ENCODE peak calls at places on chromosome 18, in four cellular contexts. One of them, this sample, is unnamed.

GRCh38 chr18:38611036-38611964 is 1045.7 kb upstream of the CELF4 start:
- DNase-seq in endothelial cell of umbilical vein: no peak
- DNase-seq in endodermal cell: no peak
- DNase-seq in left lung: no peak
- DNase-seq in this sample: no peak

GRCh38 chr18:78021196-78021595 is 771.5 kb downstream of the GALR1 start:
- DNase-seq in endothelial cell of umbilical vein: no peak
- DNase-seq in endodermal cell: peak; percentile 65
- DNase-seq in left lung: no peak
- DNase-seq in this sample: no peak

GRCh38 chr18:7558769-7559168 is 8.3 kb upstream of the PTPRM start:
- DNase-seq in endothelial cell of umbilical vein: no peak
- DNase-seq in endodermal cell: no peak
- DNase-seq in left lung: no peak
- DNase-seq in this sample: no peak

GRCh38 chr18:57768557-57769326 is 34.4 kb downstream of the ATP8B1 start:
- DNase-seq in endothelial cell of umbilical vein: peak; percentile 82
- DNase-seq in endodermal cell: no peak
- DNase-seq in left lung: no peak
- DNase-seq in this sample: no peak

GRCh38 chr18:22838639-22839487 is 94.3 kb upstream of the RBBP8 start:
- DNase-seq in endothelial cell of umbilical vein: no peak
- DNase-seq in endodermal cell: peak; percentile 56
- DNase-seq in left lung: no peak
- DNase-seq in this sample: no peak

GRCh38 chr18:3442894-3443293 is 7.1 kb upstream of the TGIF1 start:
- DNase-seq in endothelial cell of umbilical vein: no peak
- DNase-seq in endodermal cell: no peak
- DNase-seq in left lung: no peak
- DNase-seq in this sample: no peak

GRCh38 chr18:39564716-39565115 is 1999.1 kb upstream of the CELF4 start:
- DNase-seq in endothelial cell of umbilical vein: no peak
- DNase-seq in endodermal cell: no peak
- DNase-seq in left lung: no peak
- DNase-seq in this sample: no peak

GRCh38 chr18:80171190-80171872 is 62.3 kb downstream of the ADNP2 start:
- DNase-seq in endothelial cell of umbilical vein: peak; percentile 12
- DNase-seq in endodermal cell: peak; percentile 88
- DNase-seq in left lung: no peak
- DNase-seq in this sample: peak; percentile 43

GRCh38 chr18:13003466-13003896 is 12.3 kb downstream of the CEP192 start:
- DNase-seq in endothelial cell of umbilical vein: peak; percentile 61
- DNase-seq in endodermal cell: peak; percentile 95
- DNase-seq in left lung: no peak
- DNase-seq in this sample: no peak
- TF ChIP-seq CTCF in endothelial cell of umbilical vein: peak; percentile 52
- TF ChIP-seq CTCF in endodermal cell: peak; percentile 81
- TF ChIP-seq CTCF in left lung: no peak
- TF ChIP-seq CTCF in this sample: no peak

GRCh38 chr18:75244336-75244735 is 33.7 kb downstream of the TSHZ1 start:
- DNase-seq in endothelial cell of umbilical vein: no peak
- DNase-seq in endodermal cell: peak; percentile 83
- DNase-seq in left lung: no peak
- DNase-seq in this sample: no peak
- TF ChIP-seq CTCF in endothelial cell of umbilical vein: peak; percentile 6
- TF ChIP-seq CTCF in endodermal cell: peak; percentile 75
- TF ChIP-seq CTCF in left lung: no peak
- TF ChIP-seq CTCF in this sample: no peak

DNA sequence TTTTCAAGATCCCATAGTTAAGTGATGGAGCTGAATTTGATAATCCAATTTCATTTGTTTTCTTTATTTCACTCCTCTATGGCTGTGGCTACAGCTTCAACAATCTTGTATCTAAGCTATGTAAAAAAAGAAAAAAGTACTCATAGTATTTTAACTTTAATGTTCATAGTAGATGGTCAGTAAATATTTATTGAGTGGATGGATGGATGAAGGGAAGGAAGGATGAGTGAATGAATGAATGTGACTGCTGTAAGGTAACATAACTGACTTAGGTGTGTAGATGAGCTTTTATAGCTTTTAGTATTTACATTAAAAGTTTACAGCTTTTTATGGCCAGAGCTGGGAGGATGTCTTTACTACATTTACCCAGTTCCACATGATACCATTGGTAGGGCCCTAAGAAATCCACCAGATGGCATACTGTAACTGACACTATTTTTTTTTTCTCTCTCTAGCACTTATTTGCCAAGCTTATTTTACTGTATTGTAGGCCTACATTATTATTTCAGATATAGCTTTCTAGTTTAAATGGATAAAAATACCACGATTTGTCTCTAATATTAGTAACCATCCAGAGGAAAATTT is 13.4 kb upstream of the HRH4 start:
- DNase-seq in endothelial cell of umbilical vein: no peak
- DNase-seq in endodermal cell: no peak
- DNase-seq in left lung: no peak
- DNase-seq in this sample: no peak
- TF ChIP-seq CTCF in endothelial cell of umbilical vein: no peak
- TF ChIP-seq CTCF in endodermal cell: peak; percentile 68
- TF ChIP-seq CTCF in left lung: no peak
- TF ChIP-seq CTCF in this sample: no peak

DNA sequence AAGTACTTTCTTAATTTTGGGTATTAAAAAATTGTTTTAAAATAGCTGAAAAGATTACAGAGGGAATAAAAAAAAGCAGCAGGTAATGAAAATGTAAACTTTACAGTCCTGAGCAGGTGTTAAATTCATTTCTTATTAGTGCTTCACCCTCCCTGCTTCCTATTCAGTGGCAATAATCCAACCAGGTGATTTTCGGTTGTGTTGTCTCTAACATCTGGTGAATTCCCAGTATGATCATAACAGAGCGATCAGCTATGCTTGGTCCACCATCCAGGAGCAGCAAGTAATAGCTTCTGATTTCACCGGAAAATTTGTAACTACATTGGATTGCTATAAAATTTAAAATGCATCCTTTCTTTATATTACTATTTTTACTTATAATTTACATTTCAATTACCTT is 673.1 kb downstream of the SOCS6 start:
- DNase-seq in endothelial cell of umbilical vein: no peak
- DNase-seq in endodermal cell: no peak
- DNase-seq in left lung: no peak
- DNase-seq in this sample: no peak
- TF ChIP-seq CTCF in endothelial cell of umbilical vein: no peak
- TF ChIP-seq CTCF in endodermal cell: no peak
- TF ChIP-seq CTCF in left lung: no peak
- TF ChIP-seq CTCF in this sample: no peak

GRCh38 chr18:31819106-31819924 is 58.6 kb upstream of the SLC25A52 start:
- DNase-seq in endothelial cell of umbilical vein: peak; percentile 52
- DNase-seq in endodermal cell: peak; percentile 72
- DNase-seq in left lung: no peak
- DNase-seq in this sample: no peak

GRCh38 chr18:31825772-31826171 is 65.1 kb upstream of the SLC25A52 start:
- DNase-seq in endothelial cell of umbilical vein: no peak
- DNase-seq in endodermal cell: peak; percentile 89
- DNase-seq in left lung: no peak
- DNase-seq in this sample: no peak

GRCh38 chr18:31821452-31822171 is 60.9 kb upstream of the SLC25A52 start:
- DNase-seq in endothelial cell of umbilical vein: peak; percentile 69
- DNase-seq in endodermal cell: no peak
- DNase-seq in left lung: no peak
- DNase-seq in this sample: no peak

GRCh38 chr18:31819925-31820229 is 59.2 kb upstream of the SLC25A52 start:
- DNase-seq in endothelial cell of umbilical vein: no peak
- DNase-seq in endodermal cell: no peak
- DNase-seq in left lung: no peak
- DNase-seq in this sample: no peak
- TF ChIP-seq CTCF in endothelial cell of umbilical vein: no peak
- TF ChIP-seq CTCF in endodermal cell: peak; percentile 18
- TF ChIP-seq CTCF in left lung: no peak
- TF ChIP-seq CTCF in this sample: peak; percentile 42

DNA sequence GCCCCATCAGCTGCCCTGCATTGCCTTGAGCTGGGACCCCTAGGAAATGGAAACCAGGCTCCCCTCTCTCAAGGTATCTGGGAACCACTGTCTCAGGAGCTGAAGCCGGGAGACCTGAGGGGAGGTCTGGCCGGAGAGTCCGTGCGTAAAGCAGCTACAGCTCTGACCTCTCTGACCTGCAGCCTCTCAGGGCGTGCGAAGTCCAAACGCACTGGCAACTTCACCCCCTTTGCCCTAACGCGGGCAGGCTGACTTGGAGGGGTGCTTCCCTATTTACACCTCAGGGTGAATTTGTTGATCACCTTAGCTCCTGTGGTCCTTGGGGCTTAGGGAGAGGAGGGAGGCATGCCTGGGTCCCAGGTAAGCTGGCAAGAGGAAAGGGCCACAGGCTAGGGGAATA is 17.5 kb downstream of the SIGLEC15 start:
- DNase-seq in endothelial cell of umbilical vein: no peak
- DNase-seq in endodermal cell: no peak
- DNase-seq in left lung: no peak
- DNase-seq in this sample: no peak
- TF ChIP-seq CTCF in endothelial cell of umbilical vein: no peak
- TF ChIP-seq CTCF in endodermal cell: no peak
- TF ChIP-seq CTCF in left lung: no peak
- TF ChIP-seq CTCF in this sample: no peak

GRCh38 chr18:10015941-10016819 is 102.4 kb downstream of the VAPA start:
- DNase-seq in endothelial cell of umbilical vein: peak; percentile 47
- DNase-seq in endodermal cell: peak; percentile 64
- DNase-seq in left lung: no peak
- DNase-seq in this sample: no peak
- TF ChIP-seq CTCF in endothelial cell of umbilical vein: peak; percentile 10
- TF ChIP-seq CTCF in endodermal cell: peak; percentile 43
- TF ChIP-seq CTCF in left lung: peak; percentile 18
- TF ChIP-seq CTCF in this sample: no peak

GRCh38 chr18:9959564-9959963 is 45.7 kb downstream of the VAPA start:
- DNase-seq in endothelial cell of umbilical vein: no peak
- DNase-seq in endodermal cell: no peak
- DNase-seq in left lung: no peak
- DNase-seq in this sample: no peak

GRCh38 chr18:9958861-9959399 is 45.1 kb downstream of the VAPA start:
- DNase-seq in endothelial cell of umbilical vein: no peak
- DNase-seq in endodermal cell: no peak
- DNase-seq in left lung: no peak
- DNase-seq in this sample: no peak

GRCh38 chr18:9965711-9966624 is 52.2 kb downstream of the VAPA start:
- DNase-seq in endothelial cell of umbilical vein: no peak
- DNase-seq in endodermal cell: peak; percentile 47
- DNase-seq in left lung: no peak
- DNase-seq in this sample: no peak

GRCh38 chr18:9961031-9961430 is 47.2 kb downstream of the VAPA start:
- DNase-seq in endothelial cell of umbilical vein: no peak
- DNase-seq in endodermal cell: no peak
- DNase-seq in left lung: no peak
- DNase-seq in this sample: no peak

DNA sequence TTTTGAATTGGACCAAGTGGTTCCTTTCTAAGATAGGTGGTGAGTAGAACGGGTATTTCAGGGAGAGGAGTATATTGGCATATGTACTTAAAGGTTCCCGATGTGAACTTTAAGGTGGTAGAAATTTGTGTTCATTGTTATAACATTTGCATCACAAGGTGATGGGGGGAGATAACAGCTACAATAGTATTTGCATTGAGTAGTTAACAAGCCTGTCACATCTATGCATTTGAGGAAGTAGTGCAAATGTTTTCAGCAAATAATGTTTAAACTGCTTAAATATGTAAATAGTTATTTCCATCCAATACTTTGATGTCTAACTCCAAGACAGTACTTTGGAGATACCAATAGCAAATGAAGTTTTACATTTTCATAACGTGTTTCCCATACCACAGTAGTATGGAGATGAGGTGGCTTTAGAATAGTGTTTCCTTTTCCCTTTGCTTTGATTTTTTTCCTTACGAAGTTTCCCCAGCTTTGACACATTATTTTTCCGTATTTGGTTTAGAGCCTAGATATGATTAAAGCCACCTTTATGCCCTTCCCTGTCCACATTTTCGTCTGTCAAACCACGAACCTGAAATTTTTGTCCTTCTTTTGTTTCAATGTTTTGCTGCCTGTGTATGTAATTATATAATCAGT is 46.6 kb downstream of the VAPA start:
- DNase-seq in endothelial cell of umbilical vein: no peak
- DNase-seq in endodermal cell: no peak
- DNase-seq in left lung: no peak
- DNase-seq in this sample: no peak
- TF ChIP-seq CTCF in endothelial cell of umbilical vein: no peak
- TF ChIP-seq CTCF in endodermal cell: no peak
- TF ChIP-seq CTCF in left lung: no peak
- TF ChIP-seq CTCF in this sample: no peak

DNA sequence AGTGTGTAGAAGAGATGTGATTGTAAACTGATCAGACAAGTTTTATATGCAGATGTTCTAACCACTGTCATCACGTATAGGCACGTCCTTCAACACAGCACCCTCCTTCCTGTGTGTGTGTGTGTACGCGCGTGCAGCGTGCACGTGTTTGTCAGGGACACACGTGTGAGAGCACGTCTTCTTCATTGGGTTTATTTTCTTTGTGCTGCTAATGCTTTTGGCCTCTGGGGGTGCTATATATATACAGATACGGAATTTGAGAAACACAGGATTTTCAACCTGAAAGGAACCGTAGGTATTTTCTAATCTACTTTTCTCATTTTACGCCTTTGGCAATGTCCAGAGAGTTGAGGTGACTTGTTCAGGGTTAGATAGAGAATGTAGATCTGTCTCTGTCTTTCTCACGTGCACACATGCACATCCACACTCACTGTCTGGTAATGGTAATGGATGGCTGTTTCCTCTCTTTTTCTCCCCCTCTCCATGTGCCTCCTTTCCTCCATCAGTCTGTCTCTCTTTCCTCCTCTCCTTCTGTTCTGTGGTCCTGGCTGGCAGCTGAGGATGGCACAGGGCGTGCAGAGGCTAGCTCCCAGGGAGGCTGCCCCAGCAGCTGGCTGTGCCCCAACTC is 13.4 kb upstream of the CELF4 start:
- DNase-seq in endothelial cell of umbilical vein: no peak
- DNase-seq in endodermal cell: peak; percentile 52
- DNase-seq in left lung: no peak
- DNase-seq in this sample: no peak
- TF ChIP-seq CTCF in endothelial cell of umbilical vein: no peak
- TF ChIP-seq CTCF in endodermal cell: peak; percentile 77
- TF ChIP-seq CTCF in left lung: peak; percentile 46
- TF ChIP-seq CTCF in this sample: no peak

This sample was measured in natural killer cell.